ENCODE peak calls at places on chromosome 16, in four cellular contexts. B is AG10803, W is GM13976, S is right atrium auricular region. H is an unnamed sample.

GRCh38 chr16:2385441-2385840 is 43.8 kb upstream of the CCNF start:
- DNase-seq in S (no peak), W (no peak), B (no peak), H (no peak)

GRCh38 chr16:2532494-2533141 is 1.4 kb upstream of the CEMP1 start:
- DNase-seq in B (peak; percentile 42), W (no peak), S (no peak), H (peak; percentile 75)

GRCh38 chr16:81005644-81006471 is 827 bp downstream of the CMC2 start:
- DNase-seq in W (no peak), B (no peak), S (peak; percentile 76), H (no peak)

GRCh38 chr16:58497468-58497867 is 2.5 kb upstream of the NDRG4 start:
- DNase-seq in B (no peak), W (peak; percentile 23), S (no peak), H (no peak)

GRCh38 chr16:66205287-66206167 is 161.0 kb upstream of the CDH5 start:
- DNase-seq in W (no peak), S (peak; percentile 11), B (no peak), H (no peak)

GRCh38 chr16:8581923-8582580 is 8.3 kb downstream of the TMEM114 start:
- DNase-seq in B (no peak), S (no peak), W (peak; percentile 30), H (no peak)

GRCh38 chr16:87363771-87364476 is 19.7 kb downstream of the FBXO31 start:
- DNase-seq in W (no peak), S (no peak), B (no peak), H (no peak)

GRCh38 chr16:70577256-70577698 is 53.7 kb downstream of the SF3B3 start:
- DNase-seq in S (no peak), B (peak; percentile 80), W (no peak), H (no peak)

GRCh38 chr16:87648236-87648635 is 45.9 kb downstream of the JPH3 start:
- DNase-seq in S (no peak), B (no peak), W (no peak), H (no peak)

GRCh38 chr16:67108931-67109406 is 772 bp upstream of the PHAF1 start:
- DNase-seq in W (no peak), S (no peak), B (no peak), H (no peak)

GRCh38 chr16:81841709-81842108 is 62.6 kb downstream of the PLCG2 start:
- DNase-seq in W (peak; percentile 60), S (no peak), B (no peak), H (peak; percentile 51)

GRCh38 chr16:75868636-75869389 is 142.5 kb upstream of the CPHXL start:
- DNase-seq in W (no peak), B (no peak), S (no peak), H (no peak)

GRCh38 chr16:56388209-56388608 is 37.1 kb downstream of the AMFR start:
- DNase-seq in S (no peak), W (no peak), B (peak; percentile 36), H (no peak)

GRCh38 chr16:56382459-56382858 is 42.9 kb downstream of the AMFR start:
- DNase-seq in S (no peak), B (peak; percentile 29), W (no peak), H (no peak)

GRCh38 chr16:56384074-56384721 is 41.1 kb downstream of the AMFR start:
- DNase-seq in B (no peak), W (no peak), S (no peak), H (no peak)

DNA sequence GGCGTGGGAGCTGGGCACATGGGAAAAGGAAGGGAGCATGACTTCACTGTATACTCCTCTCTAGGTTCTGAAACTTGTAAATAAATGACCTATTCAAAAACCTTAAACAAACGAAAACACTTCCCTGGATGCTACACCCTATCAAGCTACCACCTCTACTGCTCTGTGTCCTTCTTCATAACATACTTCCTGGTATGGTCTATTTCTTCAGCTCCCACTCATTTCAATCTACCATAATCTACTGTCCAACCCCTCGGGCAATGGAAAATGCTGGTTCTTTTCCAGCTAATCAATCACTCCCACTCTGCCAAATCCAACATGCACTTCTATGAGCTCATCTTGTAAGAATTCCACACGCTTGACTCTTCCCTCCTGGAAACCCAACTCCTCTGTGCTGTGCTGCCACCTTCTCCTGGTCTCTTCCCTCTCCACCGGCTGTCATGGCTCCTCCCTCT is 42.4 kb downstream of the AMFR start:
- DNase-seq in S (no peak), B (peak; percentile 32), W (no peak), H (no peak)
- TF ChIP-seq CTCF in S (no peak), B (no peak), W (no peak), H (no peak)

DNA sequence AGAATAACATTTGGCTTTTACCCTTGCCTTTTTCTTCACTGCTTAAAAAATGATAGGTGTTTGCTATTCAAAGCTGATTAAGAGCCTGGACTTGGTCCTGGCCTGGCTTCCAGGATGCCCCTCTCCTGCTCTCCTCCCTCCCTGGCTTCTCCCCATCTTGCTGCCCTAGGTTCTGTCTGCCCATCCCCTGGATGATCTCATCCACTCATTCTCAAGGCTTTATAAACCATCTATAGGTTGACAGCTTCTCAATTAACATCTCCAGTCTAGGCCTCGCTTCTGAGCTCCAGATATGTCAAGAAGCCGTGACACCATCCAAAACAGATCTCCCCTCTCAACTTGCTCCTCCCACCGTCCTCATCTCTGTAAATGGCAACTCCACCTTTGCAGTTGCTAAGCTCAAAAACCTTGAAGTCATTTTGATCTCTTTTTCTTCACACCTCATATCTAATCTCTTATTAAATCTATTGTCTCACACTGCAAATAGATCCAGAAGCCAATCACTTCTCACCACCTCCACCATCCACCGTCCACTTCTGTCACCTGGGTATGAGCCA is 8.7 kb downstream of the ZNF771 start:
- DNase-seq in W (no peak), B (no peak), S (no peak), H (no peak)
- TF ChIP-seq CTCF in W (no peak), B (no peak), S (no peak), H (no peak)

DNA sequence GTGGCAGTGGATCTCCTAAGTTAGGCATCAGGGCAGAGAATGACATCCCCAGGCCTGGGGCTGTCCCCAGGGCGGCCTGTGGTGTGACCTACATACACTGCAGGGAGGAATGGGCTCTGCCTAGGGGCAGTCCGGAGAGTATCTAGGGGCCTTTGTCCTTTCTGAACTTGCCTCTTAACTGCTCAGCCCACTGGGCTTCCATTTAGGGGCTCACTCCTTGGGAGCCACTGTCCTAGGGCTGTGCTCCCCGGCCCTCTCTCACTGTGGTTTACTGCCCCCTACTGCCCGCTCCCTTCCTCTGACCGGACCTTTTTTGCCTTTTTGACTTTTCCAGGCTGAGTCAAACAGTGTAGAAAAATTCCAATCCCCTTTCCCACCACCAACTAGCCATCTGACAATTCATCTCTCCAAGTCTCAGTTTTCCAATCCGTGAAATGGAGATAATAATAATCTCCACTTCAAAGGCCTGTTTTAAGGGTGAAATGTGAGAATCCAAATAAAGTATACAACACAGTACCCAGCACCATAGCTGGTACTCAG is 66.8 kb downstream of the DNAH3 start:
- DNase-seq in W (peak; percentile 56), S (peak; percentile 63), B (peak; percentile 53), H (peak; percentile 45)
- TF ChIP-seq CTCF in W (peak; percentile 86), S (peak; percentile 86), B (peak; percentile 82), H (peak; percentile 86)

DNA sequence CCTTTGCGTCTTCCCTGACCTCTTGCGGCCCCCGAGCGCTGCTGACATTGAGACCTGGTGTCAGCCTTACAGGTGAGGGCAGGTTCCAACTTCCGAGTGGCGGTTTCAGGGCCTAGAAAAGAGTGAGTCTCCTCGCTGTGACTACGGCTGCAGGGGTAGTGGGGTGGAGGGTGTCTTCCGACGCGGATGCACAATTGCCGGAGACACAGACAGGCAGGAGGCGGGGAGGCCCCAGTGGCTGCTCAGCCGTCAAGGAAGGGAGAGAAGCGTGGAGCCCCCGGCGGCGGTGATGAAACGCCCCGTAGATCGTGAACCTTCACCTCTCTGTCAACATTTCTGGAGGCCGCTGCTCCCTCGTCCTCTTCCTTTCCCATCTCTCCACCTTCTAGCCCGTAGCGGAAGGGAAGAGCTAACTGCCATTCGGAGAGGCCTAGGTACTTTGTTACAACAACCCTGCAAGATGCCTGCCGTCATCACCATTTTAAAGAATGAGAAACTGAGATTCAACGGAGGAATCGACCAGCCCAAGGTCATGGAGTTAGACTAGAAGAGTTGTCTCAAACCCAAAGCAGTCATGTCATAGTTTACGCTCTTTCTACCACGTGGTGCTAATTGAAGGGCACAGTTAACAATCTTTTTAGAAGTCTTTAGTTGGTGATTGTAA is 485 bp downstream of the DNAJA3 start:
- DNase-seq in B (no peak), S (no peak), W (no peak), H (peak; percentile 26)
- TF ChIP-seq CTCF in B (no peak), S (no peak), W (no peak), H (no peak)

GRCh38 chr16:23294260-23294659 is 7.8 kb upstream of the SCNN1B start:
- DNase-seq in S (no peak), W (no peak), B (no peak), H (no peak)

GRCh38 chr16:23301251-23302044 is 654 bp upstream of the SCNN1B start:
- DNase-seq in S (no peak), B (no peak), W (no peak), H (peak; percentile 5)

GRCh38 chr16:23298290-23298689 is 3.8 kb upstream of the SCNN1B start:
- DNase-seq in S (no peak), B (no peak), W (no peak), H (no peak)

GRCh38 chr16:23293016-23293415 is 9.1 kb upstream of the SCNN1B start:
- DNase-seq in B (no peak), S (no peak), W (no peak), H (peak; percentile 35)

GRCh38 chr16:23296994-23297393 is 5.1 kb upstream of the SCNN1B start:
- DNase-seq in B (no peak), W (peak; percentile 57), S (no peak), H (peak; percentile 65)
- TF ChIP-seq CTCF in B (no peak), W (no peak), S (peak; percentile 22), H (peak; percentile 56)

DNA sequence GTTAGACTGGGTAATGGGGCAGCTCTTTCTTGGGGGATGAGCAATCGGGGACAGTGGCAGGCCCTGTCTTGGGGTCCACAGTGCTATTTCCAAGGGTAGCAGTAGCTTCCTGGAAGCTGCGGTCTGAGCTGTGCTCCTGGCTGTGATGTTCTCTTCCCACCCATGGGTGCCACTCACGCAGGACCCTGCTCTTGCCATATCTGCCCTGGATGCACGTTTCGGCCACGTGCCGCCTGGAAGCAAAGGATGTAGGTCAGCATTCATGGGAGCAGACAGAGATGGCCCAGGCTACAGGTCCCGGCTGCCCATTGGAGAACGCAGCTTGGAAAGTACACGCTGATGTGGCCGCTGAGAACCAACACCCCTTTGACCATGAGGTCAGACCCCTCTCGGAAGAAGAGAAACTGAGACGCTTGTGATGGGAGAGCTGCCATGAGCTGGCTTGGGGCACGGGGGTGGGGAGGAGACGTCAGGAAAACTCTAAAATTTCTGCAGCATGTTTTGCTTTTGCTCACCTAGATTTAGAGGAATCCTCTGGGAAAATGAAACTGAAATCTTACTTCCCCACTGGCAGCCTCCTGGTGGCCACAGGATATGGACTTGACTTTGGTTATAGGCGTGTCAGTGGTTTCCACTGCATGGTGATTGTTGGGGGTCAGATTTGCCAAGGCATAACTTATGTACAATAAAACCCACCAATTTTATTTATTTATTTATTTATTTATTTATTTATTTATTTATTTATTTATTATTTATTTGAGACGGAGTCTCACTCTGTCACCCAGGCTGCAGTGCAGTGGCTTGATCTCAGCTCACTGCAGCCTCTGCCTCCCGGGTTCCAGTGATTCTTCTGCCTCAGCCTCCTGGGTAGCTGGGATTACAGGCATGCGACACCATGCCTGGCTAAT is 36.2 kb upstream of the IRF8 start:
- DNase-seq in S (peak; percentile 57), B (no peak), W (no peak), H (no peak)
- TF ChIP-seq CTCF in S (no peak), B (no peak), W (no peak), H (no peak)

GRCh38 chr16:29862884-29863668 is at the start of gene CDIPT:
- DNase-seq in B (peak; percentile 97), S (peak; percentile 93), W (peak; percentile 95), H (peak; percentile 95)
- TF ChIP-seq CTCF in B (peak; percentile 73), S (peak; percentile 71), W (peak; percentile 87), H (peak; percentile 86)

H was measured in GM13977.